ENCODE peak calls at places on chromosomes 16 and 17, in six cellular contexts. One of them, this sample, is unnamed.

GRCh38 chr16:57795431-57795878 is 6.8 kb downstream of the KIFC3 start:
- DNase-seq in IMR-90: peak
- DNase-seq in mesenchymal stem cell: peak
- DNase-seq in H1: peak
- DNase-seq in H9: peak
- DNase-seq in mesendoderm: peak
- DNase-seq in this sample: no peak

GRCh38 chr16:89815639-89816348 is 653 bp downstream of the FANCA start:
- DNase-seq in IMR-90: no peak
- DNase-seq in mesenchymal stem cell: peak
- DNase-seq in H1: peak
- DNase-seq in H9: no peak
- DNase-seq in mesendoderm: peak
- DNase-seq in this sample: no peak

GRCh38 chr17:63698886-63699637 is 863 bp downstream of the LIMD2 start:
- DNase-seq in IMR-90: peak
- DNase-seq in mesenchymal stem cell: peak
- DNase-seq in H1: peak
- DNase-seq in H9: peak
- DNase-seq in mesendoderm: peak
- DNase-seq in this sample: no peak

GRCh38 chr17:64278614-64279013 is 15.6 kb upstream of the TEX2 start:
- DNase-seq in IMR-90: peak
- DNase-seq in mesenchymal stem cell: peak
- DNase-seq in H1: no peak
- DNase-seq in H9: no peak
- DNase-seq in mesendoderm: peak
- DNase-seq in this sample: no peak

GRCh38 chr17:45451131-45451530 is 18.5 kb upstream of the ARHGAP27 start:
- DNase-seq in IMR-90: no peak
- DNase-seq in mesenchymal stem cell: no peak
- DNase-seq in H1: no peak
- DNase-seq in H9: peak
- DNase-seq in mesendoderm: no peak
- DNase-seq in this sample: no peak

GRCh38 chr17:30573603-30574175 is 96.5 kb downstream of the GOSR1 start:
- DNase-seq in IMR-90: no peak
- DNase-seq in mesenchymal stem cell: no peak
- DNase-seq in H1: no peak
- DNase-seq in H9: no peak
- DNase-seq in mesendoderm: no peak
- DNase-seq in this sample: no peak

GRCh38 chr17:8918811-8919210 is 46.7 kb downstream of the PIK3R5 start:
- DNase-seq in IMR-90: no peak
- DNase-seq in mesenchymal stem cell: no peak
- DNase-seq in H1: no peak
- DNase-seq in H9: no peak
- DNase-seq in mesendoderm: no peak
- DNase-seq in this sample: no peak

GRCh38 chr16:72948238-72948559 is 99.7 kb downstream of the ZFHX3 start:
- DNase-seq in IMR-90: no peak
- DNase-seq in mesenchymal stem cell: no peak
- DNase-seq in H1: no peak
- DNase-seq in H9: no peak
- DNase-seq in mesendoderm: no peak
- DNase-seq in this sample: no peak

GRCh38 chr16:88781140-88782077 is 3.6 kb downstream of the PIEZO1 start:
- DNase-seq in IMR-90: no peak
- DNase-seq in mesenchymal stem cell: no peak
- DNase-seq in H1: no peak
- DNase-seq in H9: no peak
- DNase-seq in mesendoderm: no peak
- DNase-seq in this sample: no peak

GRCh38 chr16:86026916-86027315 is 128.0 kb downstream of the IRF8 start:
- DNase-seq in IMR-90: no peak
- DNase-seq in mesenchymal stem cell: no peak
- DNase-seq in H1: no peak
- DNase-seq in H9: no peak
- DNase-seq in mesendoderm: no peak
- DNase-seq in this sample: no peak

GRCh38 chr17:80724723-80725388 is 180.2 kb downstream of the RPTOR start:
- DNase-seq in IMR-90: peak
- DNase-seq in mesenchymal stem cell: peak
- DNase-seq in H1: no peak
- DNase-seq in H9: no peak
- DNase-seq in mesendoderm: peak
- DNase-seq in this sample: no peak

GRCh38 chr17:75913537-75914210 is 9.0 kb upstream of the MRPL38 start:
- DNase-seq in IMR-90: no peak
- DNase-seq in mesenchymal stem cell: no peak
- DNase-seq in H1: no peak
- DNase-seq in H9: no peak
- DNase-seq in mesendoderm: no peak
- DNase-seq in this sample: no peak

GRCh38 chr17:79832211-79833109 is 6.8 kb downstream of the CBX4 start:
- DNase-seq in IMR-90: no peak
- DNase-seq in mesenchymal stem cell: peak
- DNase-seq in H1: peak
- DNase-seq in H9: peak
- DNase-seq in mesendoderm: no peak
- DNase-seq in this sample: no peak

GRCh38 chr16:2715519-2715918 is 4.5 kb downstream of the PRSS27 start:
- DNase-seq in IMR-90: peak
- DNase-seq in mesenchymal stem cell: peak
- DNase-seq in H1: peak
- DNase-seq in H9: peak
- DNase-seq in mesendoderm: peak
- DNase-seq in this sample: peak

GRCh38 chr17:5419356-5419958 is at the start of gene NUP88:
- DNase-seq in IMR-90: peak
- DNase-seq in mesenchymal stem cell: peak
- DNase-seq in H1: peak
- DNase-seq in H9: peak
- DNase-seq in mesendoderm: peak
- DNase-seq in this sample: peak

GRCh38 chr17:80453980-80454556 is 22.3 kb downstream of the NPTX1 start:
- DNase-seq in IMR-90: no peak
- DNase-seq in mesenchymal stem cell: no peak
- DNase-seq in H1: no peak
- DNase-seq in H9: no peak
- DNase-seq in mesendoderm: no peak
- DNase-seq in this sample: no peak

GRCh38 chr17:17749921-17750320 is 68.7 kb downstream of the RAI1 start:
- DNase-seq in IMR-90: peak
- DNase-seq in mesenchymal stem cell: peak
- DNase-seq in H1: peak
- DNase-seq in H9: peak
- DNase-seq in mesendoderm: peak
- DNase-seq in this sample: peak

GRCh38 chr17:2075336-2076056 is 20.6 kb downstream of the HIC1 start:
- DNase-seq in IMR-90: peak
- DNase-seq in mesenchymal stem cell: peak
- DNase-seq in H1: no peak
- DNase-seq in H9: peak
- DNase-seq in mesendoderm: peak
- DNase-seq in this sample: no peak

GRCh38 chr16:81697321-81697885 is 81.7 kb upstream of the PLCG2 start:
- DNase-seq in IMR-90: peak
- DNase-seq in mesenchymal stem cell: peak
- DNase-seq in H1: peak
- DNase-seq in H9: peak
- DNase-seq in mesendoderm: peak
- DNase-seq in this sample: no peak

GRCh38 chr17:7848131-7848579 is 6.7 kb upstream of the TMEM88 start:
- DNase-seq in IMR-90: no peak
- DNase-seq in mesenchymal stem cell: no peak
- DNase-seq in H1: no peak
- DNase-seq in H9: no peak
- DNase-seq in mesendoderm: no peak
- DNase-seq in this sample: no peak

GRCh38 chr17:7846765-7847661 is 7.9 kb upstream of the TMEM88 start:
- DNase-seq in IMR-90: no peak
- DNase-seq in mesenchymal stem cell: no peak
- DNase-seq in H1: no peak
- DNase-seq in H9: peak
- DNase-seq in mesendoderm: no peak
- DNase-seq in this sample: no peak

GRCh38 chr17:7845359-7846062 is 9.4 kb upstream of the TMEM88 start:
- DNase-seq in IMR-90: no peak
- DNase-seq in mesenchymal stem cell: no peak
- DNase-seq in H1: no peak
- DNase-seq in H9: no peak
- DNase-seq in mesendoderm: no peak
- DNase-seq in this sample: no peak

GRCh38 chr17:7844292-7845154 is 10.3 kb upstream of the TMEM88 start:
- DNase-seq in IMR-90: peak
- DNase-seq in mesenchymal stem cell: peak
- DNase-seq in H1: peak
- DNase-seq in H9: peak
- DNase-seq in mesendoderm: peak
- DNase-seq in this sample: peak

DNA sequence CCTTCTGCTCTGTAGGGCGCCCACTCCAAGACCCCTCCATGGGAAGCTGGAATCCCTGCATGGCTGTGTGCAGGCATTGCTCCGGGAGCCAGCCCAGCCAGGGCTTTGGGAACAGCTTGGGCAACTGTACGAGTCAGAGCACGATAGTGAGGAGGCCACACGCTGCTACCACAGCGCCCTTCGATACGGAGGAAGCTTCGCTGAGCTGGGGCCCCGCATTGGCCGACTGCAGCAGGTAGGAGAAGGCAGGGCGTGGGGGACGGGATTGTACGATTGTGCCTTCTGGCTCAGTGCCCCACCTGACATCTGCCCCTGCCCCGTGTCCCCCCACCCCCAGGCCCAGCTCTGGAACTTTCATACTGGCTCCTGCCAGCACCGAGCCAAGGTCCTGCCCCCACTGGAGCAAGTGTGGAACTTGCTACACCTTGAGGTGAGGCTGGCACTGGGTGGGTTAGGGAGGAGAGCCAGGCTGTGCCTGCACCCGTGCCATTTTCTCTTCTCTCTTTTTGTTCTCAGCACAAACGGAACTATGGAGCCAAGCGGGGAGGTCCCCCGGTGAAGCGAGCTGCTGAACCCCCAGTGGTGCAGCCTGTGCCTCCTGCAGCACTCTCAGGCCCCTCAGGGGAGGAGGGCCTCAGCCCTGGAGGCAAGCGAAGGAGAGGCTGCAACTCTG is 8.7 kb upstream of the TMEM88 start:
- DNase-seq in IMR-90: no peak
- DNase-seq in mesenchymal stem cell: no peak
- DNase-seq in H1: no peak
- DNase-seq in H9: no peak
- DNase-seq in mesendoderm: no peak
- DNase-seq in this sample: no peak
- H2BK15ac ChIP-seq in IMR-90: no peak
- H2BK15ac ChIP-seq in mesenchymal stem cell: no peak
- H2BK15ac ChIP-seq in H1: no peak
- H2BK15ac ChIP-seq in H9: no peak
- H2BK15ac ChIP-seq in mesendoderm: no peak
- H2BK15ac ChIP-seq in this sample: no peak

DNA sequence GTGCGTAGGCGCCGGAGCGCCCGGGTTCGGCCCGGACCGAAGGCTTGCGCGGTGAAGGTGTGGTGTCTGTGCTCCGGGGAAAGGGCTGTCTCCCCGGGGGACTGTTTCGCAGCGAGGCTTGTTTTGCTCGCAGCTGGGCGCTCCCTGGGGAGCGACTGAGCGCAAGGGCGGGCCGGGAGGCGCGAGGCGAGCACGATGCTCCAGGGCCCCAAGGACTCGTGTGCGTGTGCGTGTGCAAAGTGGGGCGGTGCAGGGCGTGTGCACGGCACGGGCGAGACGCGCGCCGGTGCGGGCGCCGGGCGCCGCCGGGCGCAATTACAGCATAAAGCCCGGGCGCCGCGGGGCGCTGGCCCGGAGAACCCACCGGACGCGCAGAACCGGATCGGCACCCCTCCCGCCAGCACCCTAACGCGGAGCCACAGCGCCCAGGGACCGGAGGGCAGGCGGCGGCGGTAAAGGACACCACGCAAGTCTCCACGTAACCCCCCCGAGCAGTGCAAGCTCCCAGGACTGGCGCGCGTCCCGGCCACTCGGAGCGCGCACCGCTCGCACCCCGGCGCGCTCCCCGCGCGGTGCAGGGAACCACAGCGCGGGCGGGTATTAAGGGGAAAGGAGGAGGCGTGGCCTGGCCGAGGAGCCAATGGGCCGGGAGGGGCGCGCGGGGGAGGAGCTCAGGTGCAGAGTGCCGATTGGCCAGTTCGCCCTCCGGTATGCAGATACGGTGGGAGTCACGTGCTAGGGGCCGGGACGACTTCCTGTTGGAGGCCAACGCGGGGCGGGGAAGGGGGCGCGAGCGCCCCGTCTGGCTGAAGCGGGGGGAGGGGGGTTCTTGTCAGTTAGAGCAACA is at the start of gene TNRC6C:
- DNase-seq in IMR-90: peak
- DNase-seq in mesenchymal stem cell: peak
- DNase-seq in H1: peak
- DNase-seq in H9: peak
- DNase-seq in mesendoderm: peak
- DNase-seq in this sample: peak
- H2BK15ac ChIP-seq in IMR-90: no peak
- H2BK15ac ChIP-seq in mesenchymal stem cell: peak
- H2BK15ac ChIP-seq in H1: peak
- H2BK15ac ChIP-seq in H9: no peak
- H2BK15ac ChIP-seq in mesendoderm: no peak
- H2BK15ac ChIP-seq in this sample: peak

DNA sequence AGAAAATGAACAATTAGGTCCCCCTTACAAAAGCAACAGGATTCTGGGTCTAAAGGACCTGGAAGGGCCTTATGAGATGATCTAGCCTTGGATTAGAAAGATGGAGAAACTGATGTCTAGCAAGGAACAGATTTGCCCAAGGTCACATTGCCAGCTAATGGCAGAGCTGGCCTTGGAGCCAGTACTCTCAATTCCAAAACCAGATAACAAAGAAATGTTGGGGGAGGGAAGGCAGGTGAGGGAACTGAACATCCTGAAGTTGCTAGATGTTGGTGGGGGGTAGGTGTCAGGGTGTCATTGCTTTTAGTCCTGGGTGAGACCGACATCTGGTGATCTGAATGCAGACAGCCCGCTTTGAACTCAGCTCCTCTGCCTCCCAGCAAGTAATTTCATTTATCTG is 11.3 kb upstream of the ZNF423 start:
- DNase-seq in IMR-90: no peak
- DNase-seq in mesenchymal stem cell: no peak
- DNase-seq in H1: no peak
- DNase-seq in H9: no peak
- DNase-seq in mesendoderm: no peak
- DNase-seq in this sample: no peak
- H2BK15ac ChIP-seq in IMR-90: no peak
- H2BK15ac ChIP-seq in mesenchymal stem cell: no peak
- H2BK15ac ChIP-seq in H1: peak
- H2BK15ac ChIP-seq in H9: no peak
- H2BK15ac ChIP-seq in mesendoderm: no peak
- H2BK15ac ChIP-seq in this sample: no peak

DNA sequence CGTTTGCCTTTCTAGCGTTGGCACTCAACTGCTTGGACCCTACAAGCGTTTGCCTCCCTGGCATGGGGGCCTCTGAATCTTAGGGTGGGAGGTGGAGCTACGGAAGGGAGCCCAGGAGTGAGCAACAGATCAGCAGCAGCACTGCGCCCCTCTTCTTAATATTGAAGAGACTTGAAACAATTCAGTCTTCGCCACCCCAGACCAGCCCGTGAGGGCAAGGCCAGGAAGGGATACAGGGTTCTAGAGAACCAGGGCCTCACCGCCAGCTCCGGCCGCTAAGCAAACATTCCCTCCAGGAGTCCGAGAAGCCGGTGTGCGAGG is 1.5 kb upstream of the GPRC5C start:
- DNase-seq in IMR-90: no peak
- DNase-seq in mesenchymal stem cell: no peak
- DNase-seq in H1: no peak
- DNase-seq in H9: no peak
- DNase-seq in mesendoderm: no peak
- DNase-seq in this sample: no peak
- H2BK15ac ChIP-seq in IMR-90: no peak
- H2BK15ac ChIP-seq in mesenchymal stem cell: no peak
- H2BK15ac ChIP-seq in H1: peak
- H2BK15ac ChIP-seq in H9: no peak
- H2BK15ac ChIP-seq in mesendoderm: no peak
- H2BK15ac ChIP-seq in this sample: peak